ENCODE peak calls at places on chromosomes 5 and 9, in six cellular contexts. X is cardiac muscle cell, O is ureter, J is NCI-H1417, P is tibial nerve, H is AG09319. B is an unnamed sample.

GRCh38 chr9:117411547-117411946 is 3.3 kb downstream of the ASTN2 start:
- DNase-seq in X (peak), O (no peak), J (peak), P (peak), H (no peak), B (peak)

GRCh38 chr9:105223544-105224140 is 20.8 kb upstream of the SLC44A1 start:
- DNase-seq in X (no peak), O (no peak), J (no peak), P (no peak), H (no peak), B (no peak)

GRCh38 chr5:142322403-142322746 is 2.4 kb downstream of the SPRY4 start:
- DNase-seq in X (no peak), O (no peak), J (no peak), P (no peak), H (no peak), B (no peak)

GRCh38 chr5:94830520-94830919 is 212.1 kb downstream of the SLF1 start:
- DNase-seq in X (peak), O (no peak), J (no peak), P (no peak), H (no peak), B (no peak)

GRCh38 chr9:87179556-87180340 is 232.4 kb upstream of the GAS1 start:
- DNase-seq in X (no peak), O (no peak), J (no peak), P (no peak), H (no peak), B (no peak)

GRCh38 chr5:138351056-138351455 is 1.4 kb upstream of the KDM3B start:
- DNase-seq in X (peak), O (no peak), J (no peak), P (no peak), H (no peak), B (no peak)

GRCh38 chr5:127754727-127755126 is 51.5 kb downstream of the CCDC192 start:
- DNase-seq in X (no peak), O (no peak), J (peak), P (no peak), H (no peak), B (no peak)

GRCh38 chr9:114855488-114855887 is 49.6 kb upstream of the TNFSF15 start:
- DNase-seq in X (peak), O (no peak), J (no peak), P (no peak), H (no peak), B (no peak)